ENCODE peak calls at places on chromosome 11, in eight cellular contexts. Y is fibroblast of lung, V is endodermal cell, E is neural progenitor cell, S is PC-3, X is upper lobe of right lung, D is A549, O is thoracic aorta. B is an unnamed sample. For H3K9me3, the result is how much of the 10 kb centered on the place peaks cover.

GRCh38 chr11:47766363-47767227 is 546 bp downstream of the FNBP4 start:
- DNase-seq in X (peak), Y (peak), V (peak), E (peak), O (no peak), D (peak), S (peak), B (no peak)

GRCh38 chr11:111949519-111950426 is 12.6 kb downstream of the DIXDC1 start:
- DNase-seq in Y (no peak), V (no peak), S (no peak), D (no peak), E (no peak), O (no peak), X (no peak), B (no peak)

GRCh38 chr11:14094481-14095037 is 132.0 kb downstream of the SPON1 start:
- DNase-seq in D (no peak), S (no peak), Y (no peak), O (no peak), X (no peak), V (no peak), E (no peak), B (no peak)

GRCh38 chr11:128936546-128937275 is 6.0 kb downstream of the TP53AIP1 start:
- DNase-seq in V (peak), O (no peak), X (no peak), D (no peak), Y (no peak), S (no peak), E (peak), B (no peak)

GRCh38 chr11:60872952-60873524 is 5.7 kb downstream of the ZP1 start:
- DNase-seq in E (peak), S (no peak), Y (peak), V (peak), D (no peak), O (no peak), X (peak), B (peak)

GRCh38 chr11:40293655-40294342 is 1165.7 kb downstream of the LRRC4C start:
- DNase-seq in O (no peak), X (peak), D (peak), S (peak), E (peak), V (peak), Y (peak), B (peak)

GRCh38 chr11:120649316-120649715 is 137.8 kb downstream of the GRIK4 start:
- DNase-seq in V (no peak), X (no peak), Y (no peak), E (no peak), D (no peak), S (no peak), O (no peak), B (no peak)

GRCh38 chr11:96465537-96465936 is 75.7 kb downstream of the JRKL start:
- DNase-seq in V (no peak), D (no peak), E (no peak), S (peak), X (no peak), Y (no peak), O (no peak), B (no peak)

GRCh38 chr11:66020618-66021357 is 5.5 kb downstream of the CATSPER1 start:
- DNase-seq in E (no peak), X (peak), S (peak), D (peak), Y (peak), O (no peak), V (no peak), B (no peak)

GRCh38 chr11:587978-588380 is 11.7 kb downstream of the PHRF1 start:
- DNase-seq in X (peak), Y (peak), D (peak), E (no peak), S (no peak), V (no peak), O (no peak), B (no peak)

GRCh38 chr11:47143322-47143721 is 33.4 kb downstream of the ARFGAP2 start:
- DNase-seq in E (no peak), O (no peak), S (peak), V (no peak), D (no peak), X (no peak), Y (peak), B (peak)

GRCh38 chr11:95268386-95268785 is 37.4 kb upstream of the SESN3 start:
- DNase-seq in D (no peak), X (no peak), O (no peak), E (no peak), V (no peak), Y (no peak), S (no peak), B (no peak)

GRCh38 chr11:73965764-73966121 is 14.9 kb downstream of the DNAJB13 start:
- DNase-seq in E (peak), V (peak), X (no peak), Y (no peak), D (no peak), S (no peak), O (no peak), B (no peak)

GRCh38 chr11:45921561-45922424 is 663 bp upstream of the LARGE2 start:
- DNase-seq in Y (no peak), E (peak), D (no peak), S (peak), V (peak), O (no peak), X (peak), B (no peak)

GRCh38 chr11:91625495-91625894 is 599.1 kb upstream of the FAT3 start:
- DNase-seq in Y (peak), V (no peak), X (no peak), O (no peak), D (no peak), S (no peak), E (no peak), B (no peak)

GRCh38 chr11:14288189-14288935 is 70.6 kb downstream of the RRAS2 start:
- DNase-seq in X (no peak), Y (peak), S (peak), O (no peak), V (no peak), D (peak), E (no peak), B (peak)

GRCh38 chr11:113073290-113073953 is 112.2 kb downstream of the NCAM1 start:
- DNase-seq in X (no peak), D (no peak), Y (no peak), V (no peak), E (no peak), S (no peak), O (no peak), B (no peak)

GRCh38 chr11:65867284-65868071 is 5.1 kb downstream of the EFEMP2 start:
- DNase-seq in O (no peak), X (no peak), D (no peak), Y (no peak), S (no peak), E (peak), V (peak), B (no peak)

GRCh38 chr11:45219411-45219810 is 66.7 kb downstream of the SYT13 start:
- DNase-seq in Y (no peak), O (no peak), S (no peak), V (no peak), D (no peak), E (no peak), X (no peak), B (no peak)

GRCh38 chr11:27717377-27717776 is 17.1 kb upstream of the BDNF start:
- DNase-seq in V (no peak), X (no peak), Y (peak), E (no peak), D (peak), S (peak), O (no peak), B (no peak)

GRCh38 chr11:110409174-110409573 is 20.6 kb upstream of the FDX1 start:
- DNase-seq in E (no peak), V (no peak), O (no peak), Y (peak), S (no peak), X (no peak), D (no peak), B (no peak)

GRCh38 chr11:73413246-73413645 is 37.0 kb downstream of the RELT start:
- DNase-seq in D (no peak), X (no peak), S (no peak), Y (no peak), E (no peak), O (no peak), V (no peak), B (no peak)

GRCh38 chr11:80542704-80543103 is 1101.9 kb upstream of the TENM4 start:
- DNase-seq in D (no peak), X (no peak), Y (no peak), E (no peak), S (no peak), O (no peak), V (no peak), B (no peak)

GRCh38 chr11:30889116-30889765 is 303.1 kb upstream of the MPPED2 start:
- DNase-seq in S (peak), E (no peak), D (no peak), V (no peak), O (no peak), Y (peak), X (no peak), B (no peak)

GRCh38 chr11:123624974-123625373 is 29.4 kb downstream of the SCN3B start:
- DNase-seq in X (no peak), V (no peak), O (no peak), D (no peak), E (no peak), Y (peak), S (no peak), B (no peak)

GRCh38 chr11:107598225-107599139 is 7.5 kb downstream of the ELMOD1 start:
- DNase-seq in D (peak), X (peak), Y (no peak), O (no peak), E (peak), V (peak), S (peak), B (no peak)

GRCh38 chr11:73175551-73176144 is 33.5 kb upstream of the FCHSD2 start:
- DNase-seq in D (no peak), Y (no peak), X (no peak), V (no peak), O (no peak), E (no peak), S (no peak), B (no peak)

DNA sequence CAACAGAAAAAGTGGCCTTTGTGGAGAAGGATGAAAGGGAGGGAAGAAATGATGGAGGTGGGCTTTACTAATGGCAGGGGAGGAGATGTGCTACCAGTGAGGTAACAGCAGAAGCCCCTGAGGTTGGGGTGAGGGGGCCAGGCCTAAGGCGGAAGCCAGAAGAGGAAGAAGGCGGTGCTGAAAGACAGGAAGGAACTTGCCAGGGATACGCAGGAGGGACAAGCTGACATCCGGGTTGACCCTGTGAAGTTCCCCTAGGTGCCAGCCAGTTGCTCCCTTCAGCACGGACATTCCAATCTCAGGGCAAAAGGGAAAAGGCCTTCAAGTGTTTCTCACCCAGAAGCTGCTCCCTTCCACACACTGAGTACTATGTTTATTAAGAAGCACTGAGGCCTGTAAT is 2.3 kb upstream of the TIRAP start:
- DNase-seq in X (no peak), D (no peak), O (no peak), E (no peak), V (no peak), S (no peak), Y (no peak), B (no peak)
- H3K27ac ChIP-seq in X (peak), D (no peak), O (no peak), E (no peak), V (no peak), S (no peak), Y (no peak), B (no peak)

DNA sequence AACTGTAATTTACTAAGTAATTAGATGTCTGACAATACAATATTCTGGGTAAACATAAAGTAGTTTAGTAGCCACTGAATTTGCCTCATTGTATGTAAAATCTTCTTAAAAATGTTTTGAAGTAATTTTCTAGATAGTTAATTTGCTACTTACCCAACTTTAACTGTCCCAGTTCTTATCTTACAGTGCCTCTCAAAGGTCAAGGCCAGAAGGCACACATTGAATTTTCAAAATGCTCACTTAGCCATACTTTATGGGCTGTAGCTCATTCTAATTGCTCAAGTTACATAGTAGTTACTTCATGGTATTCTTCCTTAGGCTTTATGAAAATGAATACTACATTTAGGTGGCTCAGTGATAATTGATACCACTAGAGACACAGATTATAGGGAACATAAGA is 666.6 kb downstream of the CNTN5 start:
- DNase-seq in E (no peak), O (no peak), V (no peak), D (no peak), S (peak), X (no peak), Y (peak), B (no peak)
- TF ChIP-seq CTCF in E (no peak), O (no peak), V (peak), D (no peak), S (peak), X (no peak), Y (no peak), B (no peak)

DNA sequence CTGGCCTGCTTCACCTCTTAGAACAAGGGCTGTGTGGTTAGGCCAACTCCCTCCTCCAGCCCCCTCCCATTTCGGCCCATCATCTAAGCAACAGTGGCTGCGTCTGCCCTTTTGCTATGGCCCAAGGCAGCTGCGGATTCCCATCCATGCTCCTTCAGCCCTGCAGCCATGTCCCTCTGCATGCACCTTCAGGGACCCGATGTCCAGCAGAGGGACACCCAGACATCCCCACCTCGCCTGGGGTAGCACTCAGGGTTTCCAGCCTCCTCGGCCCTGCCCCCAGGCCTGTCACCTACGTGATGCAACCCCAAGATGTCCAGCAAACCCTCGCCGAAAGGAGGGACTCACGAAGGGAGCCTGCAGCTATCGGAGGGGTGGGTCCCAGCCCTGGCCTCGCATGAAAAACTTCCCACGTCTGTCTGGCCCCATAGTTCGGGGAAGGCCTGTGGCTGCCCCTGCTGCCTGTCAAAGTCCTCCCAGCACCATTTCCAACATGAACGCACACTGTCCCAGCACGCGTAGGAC is 194.4 kb downstream of the CTTN start:
- DNase-seq in S (no peak), D (no peak), O (no peak), V (no peak), X (no peak), Y (no peak), E (no peak), B (no peak)
- H3K9me3 ChIP-seq in S (under half), D (under half), O (under half), V (under half), X (under half), Y (under half), E (under half), B (half or more)

GRCh38 chr11:2446590-2447252 is 1.9 kb downstream of the KCNQ1 start:
- DNase-seq in D (no peak), E (no peak), O (no peak), V (no peak), Y (no peak), S (no peak), X (peak), B (no peak)

GRCh38 chr11:2445948-2446551 is 1.2 kb downstream of the KCNQ1 start:
- DNase-seq in Y (no peak), E (no peak), D (no peak), O (no peak), S (no peak), V (no peak), X (peak), B (no peak)

GRCh38 chr11:2447951-2448650 is 3.3 kb downstream of the KCNQ1 start:
- DNase-seq in O (no peak), D (no peak), Y (no peak), S (no peak), V (no peak), X (no peak), E (no peak), B (no peak)

GRCh38 chr11:2448661-2449547 is 4.1 kb downstream of the KCNQ1 start:
- DNase-seq in X (peak), S (no peak), V (no peak), Y (no peak), E (no peak), D (no peak), O (no peak), B (no peak)

GRCh38 chr11:2447253-2447950 is 2.6 kb downstream of the KCNQ1 start:
- DNase-seq in D (no peak), O (no peak), Y (no peak), X (peak), S (no peak), E (no peak), V (no peak), B (no peak)
- H3K27ac ChIP-seq in D (no peak), O (no peak), Y (no peak), X (peak), S (no peak), E (no peak), V (no peak), B (no peak)

GRCh38 chr11:59141673-59142460 is 789 bp upstream of the FAM111A start:
- DNase-seq in E (no peak), Y (peak), V (no peak), O (no peak), X (no peak), D (no peak), S (peak), B (no peak)

GRCh38 chr11:59145534-59145933 is 2.9 kb downstream of the FAM111A start:
- DNase-seq in D (no peak), O (no peak), X (no peak), S (peak), E (no peak), V (no peak), Y (peak), B (no peak)

GRCh38 chr11:59142530-59143507 is at the start of gene FAM111A:
- DNase-seq in S (peak), D (peak), X (peak), E (peak), Y (peak), O (peak), V (peak), B (peak)

GRCh38 chr11:59144096-59144495 is 1.4 kb downstream of the FAM111A start:
- DNase-seq in E (no peak), S (peak), O (no peak), D (no peak), Y (no peak), X (no peak), V (no peak), B (no peak)

GRCh38 chr11:59144579-59145345 is 2.1 kb downstream of the FAM111A start:
- DNase-seq in O (peak), E (peak), S (peak), X (peak), D (peak), V (peak), Y (peak), B (peak)
- TF ChIP-seq CTCF in O (no peak), E (peak), S (peak), X (peak), D (no peak), V (peak), Y (no peak), B (no peak)

DNA sequence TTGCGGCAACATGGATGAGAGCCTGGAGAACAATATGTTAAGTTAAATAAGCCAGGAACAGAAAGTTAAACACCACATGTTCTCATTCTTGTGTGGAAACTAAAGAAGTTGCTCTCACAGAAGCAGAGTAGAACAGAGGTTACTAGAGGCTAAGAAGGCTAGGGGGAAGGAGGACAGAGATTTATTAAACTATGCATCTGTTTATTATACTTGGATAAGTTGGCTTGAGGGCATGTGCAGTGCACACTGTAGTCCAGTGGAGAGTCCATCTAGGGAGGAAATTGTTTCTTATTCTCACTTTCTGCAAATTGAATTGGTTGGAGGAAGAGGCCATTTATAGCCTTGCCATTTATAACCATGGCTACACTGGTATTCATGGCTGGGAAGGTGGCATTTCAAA is 169.0 kb upstream of the BLID start:
- DNase-seq in O (no peak), E (no peak), V (no peak), X (no peak), S (no peak), D (no peak), Y (peak), B (peak)
- H3K9me3 ChIP-seq in O (under half), E (under half), V (under half), X (under half), S (under half), D (under half), Y (under half), B (under half)

GRCh38 chr11:126123686-126124085 is 61.0 kb upstream of the CDON start:
- DNase-seq in E (no peak), X (no peak), Y (no peak), S (peak), V (no peak), D (no peak), O (no peak), B (no peak)

GRCh38 chr11:126127284-126127845 is 64.7 kb upstream of the CDON start:
- DNase-seq in X (no peak), D (no peak), E (no peak), V (peak), O (no peak), S (no peak), Y (no peak), B (no peak)

GRCh38 chr11:126124284-126124683 is 61.6 kb upstream of the CDON start:
- DNase-seq in X (no peak), D (no peak), S (no peak), V (no peak), E (no peak), Y (peak), O (no peak), B (no peak)

GRCh38 chr11:126129681-126130671 is 67.3 kb upstream of the CDON start:
- DNase-seq in E (no peak), Y (peak), D (no peak), X (no peak), S (no peak), O (no peak), V (peak), B (no peak)

GRCh38 chr11:126127898-126128297 is 65.2 kb upstream of the CDON start:
- DNase-seq in V (peak), D (no peak), E (no peak), S (no peak), Y (no peak), X (no peak), O (no peak), B (no peak)
- H3K27ac ChIP-seq in V (no peak), D (no peak), E (no peak), S (no peak), Y (no peak), X (no peak), O (no peak), B (no peak)

GRCh38 chr11:125942771-125943428 is 2.9 kb upstream of the VSIG10L2 start:
- DNase-seq in O (no peak), D (no peak), Y (no peak), E (no peak), S (no peak), X (peak), V (no peak), B (no peak)

GRCh38 chr11:125941241-125941605 is 4.6 kb upstream of the VSIG10L2 start:
- DNase-seq in E (no peak), X (peak), Y (no peak), D (no peak), O (no peak), V (no peak), S (no peak), B (no peak)

GRCh38 chr11:125942276-125942611 is 3.6 kb upstream of the VSIG10L2 start:
- DNase-seq in E (no peak), Y (no peak), S (no peak), V (no peak), O (no peak), X (no peak), D (no peak), B (no peak)

GRCh38 chr11:125940145-125940544 is 5.7 kb upstream of the VSIG10L2 start:
- DNase-seq in V (no peak), S (no peak), O (no peak), X (peak), D (no peak), E (no peak), Y (no peak), B (no peak)

GRCh38 chr11:125941606-125942275 is 4.1 kb upstream of the VSIG10L2 start:
- DNase-seq in V (peak), Y (peak), S (peak), O (no peak), X (peak), D (peak), E (peak), B (no peak)
- TF ChIP-seq CTCF in V (peak), Y (peak), S (peak), O (peak), X (peak), D (peak), E (peak), B (peak)